ENCODE peak calls at places on chromosomes 11 and 22, in six cellular contexts. Q is right atrium auricular region; E is AG09319; N is activated CD8-positive, alpha-beta T cell treated with anti-CD3 and anti-CD28 coated beads for 36 hours; S is RWPE1; C is psoas muscle. I is an unnamed sample.

GRCh38 chr11:15101072-15101701 is 13.5 kb upstream of the INSC start:
- DNase-seq in E (peak), C (peak), Q (peak), N (peak), S (peak), I (no peak)

GRCh38 chr11:118435233-118435892 is 929 bp upstream of the KMT2A start:
- DNase-seq in N (peak), S (peak), Q (no peak), E (no peak), C (peak), I (peak)

GRCh38 chr11:128790200-128790599 is 76.9 kb downstream of the KCNJ1 start:
- DNase-seq in N (no peak), Q (peak), E (no peak), S (no peak), C (no peak), I (no peak)

GRCh38 chr11:72309074-72309598 is 65.2 kb upstream of the PHOX2A start:
- DNase-seq in N (no peak), C (no peak), S (no peak), Q (no peak), E (no peak), I (no peak)

GRCh38 chr22:44576311-44577260 is 78.6 kb upstream of the RTL6 start:
- DNase-seq in E (no peak), Q (no peak), S (no peak), N (no peak), C (no peak), I (peak)

GRCh38 chr11:65426839-65427690 is 4.5 kb downstream of the NEAT1 start:
- DNase-seq in E (no peak), S (no peak), Q (peak), C (peak), N (peak), I (no peak)

GRCh38 chr11:765025-765801 is 12.1 kb downstream of the GATD1 start:
- DNase-seq in E (no peak), N (peak), C (peak), S (no peak), Q (no peak), I (peak)

GRCh38 chr11:87878373-87878779 is 296.9 kb downstream of the RAB38 start:
- DNase-seq in C (no peak), N (peak), S (peak), E (peak), Q (no peak), I (no peak)

GRCh38 chr11:69542314-69543168 is 61.1 kb downstream of the LINC01488 start:
- DNase-seq in S (no peak), N (no peak), Q (no peak), E (no peak), C (no peak), I (no peak)

GRCh38 chr11:100619484-100619883 is 67.6 kb upstream of the ARHGAP42 start:
- DNase-seq in S (no peak), Q (no peak), N (no peak), E (no peak), C (no peak), I (no peak)

GRCh38 chr22:46173152-46173551 is 22.8 kb downstream of the PPARA start:
- DNase-seq in Q (no peak), E (no peak), C (no peak), N (no peak), S (no peak), I (no peak)

GRCh38 chr11:6443269-6444003 is 2.6 kb upstream of the HPX start:
- DNase-seq in C (peak), E (peak), N (peak), S (peak), Q (peak), I (no peak)

GRCh38 chr11:111624602-111625001 is 22.4 kb downstream of the SIK2 start:
- DNase-seq in C (no peak), S (no peak), Q (no peak), N (no peak), E (no peak), I (no peak)

GRCh38 chr22:43945632-43946390 is 9.4 kb upstream of the SAMM50 start:
- DNase-seq in E (no peak), S (no peak), Q (no peak), N (peak), C (peak), I (no peak)

GRCh38 chr22:20031732-20032406 is 11.0 kb downstream of the TANGO2 start:
- DNase-seq in E (no peak), N (peak), S (peak), C (no peak), Q (no peak), I (no peak)

GRCh38 chr11:440065-441042 is 1.5 kb downstream of the ANO9 start:
- DNase-seq in E (no peak), S (no peak), C (no peak), Q (no peak), N (peak), I (no peak)

GRCh38 chr11:2988996-2989395 is 3.1 kb downstream of the NAP1L4 start:
- DNase-seq in E (no peak), Q (no peak), S (no peak), C (no peak), N (no peak), I (no peak)

GRCh38 chr11:131504199-131504949 is 134.0 kb downstream of the NTM start:
- DNase-seq in E (no peak), Q (no peak), S (no peak), C (no peak), N (no peak), I (no peak)

GRCh38 chr11:12642040-12642439 is 32.2 kb upstream of the TEAD1 start:
- DNase-seq in E (no peak), S (no peak), N (no peak), Q (no peak), C (no peak), I (no peak)

GRCh38 chr11:10728779-10729472 is 22.1 kb upstream of the CTR9 start:
- DNase-seq in S (no peak), N (no peak), C (no peak), E (no peak), Q (no peak), I (no peak)

DNA sequence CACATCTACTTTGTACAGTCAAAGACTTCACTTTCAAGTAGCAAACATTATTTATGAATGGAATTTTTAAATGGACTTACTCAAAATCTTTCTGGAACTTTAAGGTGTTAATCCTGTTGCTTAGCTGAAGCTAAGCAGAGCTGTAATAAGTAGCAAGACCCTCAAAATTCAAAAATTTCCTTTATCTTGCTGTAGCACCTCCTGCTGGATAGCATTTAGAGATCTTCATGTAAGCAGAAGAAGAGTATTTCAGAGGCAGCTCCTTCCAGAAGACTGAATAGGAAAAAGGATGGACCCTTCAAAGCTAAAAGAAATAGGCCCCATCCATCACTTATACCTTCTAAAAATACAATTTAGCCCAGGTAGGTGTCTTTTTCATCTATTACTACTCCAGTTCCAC is 3.4 kb downstream of the PHF21A start:
- DNase-seq in C (no peak), N (no peak), Q (no peak), S (no peak), E (no peak), I (no peak)
- TF ChIP-seq CTCF in C (no peak), N (no peak), Q (peak), S (peak), E (peak), I (peak)

GRCh38 chr11:25938952-25939351 is 393.0 kb upstream of the ANO3 start:
- DNase-seq in S (no peak), Q (no peak), C (no peak), N (no peak), E (no peak), I (no peak)
- TF ChIP-seq CTCF in S (no peak), Q (no peak), C (no peak), N (no peak), E (no peak), I (no peak)

GRCh38 chr11:83088965-83089364 is 17.3 kb upstream of the RAB30 start:
- DNase-seq in N (no peak), C (no peak), E (no peak), Q (no peak), S (no peak), I (no peak)

GRCh38 chr11:83092488-83093384 is 21.0 kb upstream of the RAB30 start:
- DNase-seq in S (peak), C (peak), E (no peak), Q (no peak), N (no peak), I (no peak)

GRCh38 chr11:83087035-83087434 is 15.3 kb upstream of the RAB30 start:
- DNase-seq in Q (no peak), C (no peak), S (peak), N (no peak), E (no peak), I (no peak)
- TF ChIP-seq CTCF in Q (no peak), C (peak), S (peak), N (no peak), E (no peak), I (peak)

DNA sequence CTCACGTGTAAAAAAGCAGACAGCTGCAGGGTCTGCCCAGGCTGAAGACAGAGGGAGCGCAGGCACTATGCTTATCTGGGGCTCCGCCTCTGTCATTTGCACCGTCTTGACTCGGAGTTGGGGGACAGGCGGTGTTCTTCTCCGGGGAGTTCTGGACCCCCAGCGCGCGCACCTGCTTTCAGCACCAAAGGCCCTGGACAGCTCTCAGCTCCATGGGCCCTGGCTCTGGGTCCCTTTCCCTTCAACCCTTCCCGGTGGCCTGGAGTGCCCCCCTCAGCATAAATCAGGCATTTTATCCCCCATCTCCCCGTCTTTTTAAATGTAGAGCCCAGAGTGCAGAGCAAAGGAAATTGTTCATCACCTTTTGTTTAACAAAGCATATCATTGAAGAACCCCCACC is 1.5 kb downstream of the SEZ6L start:
- DNase-seq in N (peak), C (peak), E (no peak), S (peak), Q (no peak), I (no peak)
- TF ChIP-seq CTCF in N (no peak), C (no peak), E (no peak), S (no peak), Q (peak), I (peak)

GRCh38 chr11:92276773-92277172 is 52.2 kb downstream of the FAT3 start:
- DNase-seq in S (no peak), N (no peak), E (no peak), C (no peak), Q (no peak), I (no peak)

GRCh38 chr11:92268546-92268945 is 43.9 kb downstream of the FAT3 start:
- DNase-seq in Q (no peak), C (no peak), E (no peak), S (no peak), N (no peak), I (no peak)

GRCh38 chr11:92269841-92270240 is 45.2 kb downstream of the FAT3 start:
- DNase-seq in S (no peak), N (no peak), Q (no peak), E (no peak), C (no peak), I (no peak)

GRCh38 chr11:92269021-92269420 is 44.4 kb downstream of the FAT3 start:
- DNase-seq in Q (no peak), S (peak), E (no peak), C (no peak), N (no peak), I (no peak)

GRCh38 chr11:92272651-92273050 is 48.0 kb downstream of the FAT3 start:
- DNase-seq in C (peak), N (no peak), E (no peak), S (no peak), Q (no peak), I (no peak)
- TF ChIP-seq CTCF in C (no peak), N (no peak), E (no peak), S (no peak), Q (no peak), I (no peak)

GRCh38 chr22:30732426-30732825 is 37.8 kb downstream of the OSBP2 start:
- DNase-seq in N (no peak), S (no peak), C (no peak), Q (no peak), E (no peak), I (no peak)
- TF ChIP-seq CTCF in N (no peak), S (no peak), C (no peak), Q (no peak), E (no peak), I (no peak)

GRCh38 chr11:75031771-75032549 is 43.2 kb downstream of the NEU3 start:
- DNase-seq in S (peak), N (peak), Q (peak), C (peak), E (peak), I (peak)
- TF ChIP-seq CTCF in S (peak), N (peak), Q (peak), C (peak), E (peak), I (peak)

DNA sequence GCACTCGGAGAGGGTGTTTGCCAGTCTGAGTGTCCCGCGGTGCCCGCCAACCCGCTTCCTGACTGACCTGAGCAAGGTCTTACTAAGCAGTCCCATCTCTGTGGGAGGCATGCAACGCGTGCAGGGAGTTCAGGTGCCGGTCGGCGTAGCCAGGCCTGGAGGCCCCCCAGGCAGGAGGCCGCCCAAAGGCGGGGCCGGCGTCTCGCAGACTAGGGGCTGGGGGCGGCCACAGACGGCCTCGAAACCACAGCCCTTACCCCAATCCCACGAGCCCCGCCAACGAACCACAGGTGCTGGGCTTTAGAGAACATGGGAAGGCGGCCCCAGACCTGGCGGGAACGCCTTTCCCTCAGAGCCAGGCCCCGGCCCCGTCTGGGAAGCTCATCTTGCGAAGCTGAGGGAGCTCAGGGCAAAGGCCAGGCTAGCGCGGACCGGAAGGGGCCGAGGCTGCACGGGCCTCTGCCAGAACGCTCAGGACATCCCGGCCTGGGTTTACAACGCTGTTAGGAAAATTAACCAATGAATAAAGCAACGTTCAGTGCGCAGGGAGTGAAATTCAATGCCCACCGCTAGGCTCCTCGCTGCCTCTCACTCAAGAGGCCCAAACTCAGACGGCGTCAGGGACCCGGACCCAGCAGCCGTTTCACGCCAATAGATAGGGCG is 2.1 kb upstream of the MTFP1 start:
- DNase-seq in Q (no peak), N (peak), E (no peak), C (no peak), S (peak), I (peak)
- TF ChIP-seq CTCF in Q (no peak), N (no peak), E (no peak), C (peak), S (no peak), I (peak)

GRCh38 chr22:27115816-27116256 is 458.4 kb downstream of the MIAT start:
- DNase-seq in S (no peak), E (no peak), N (no peak), C (no peak), Q (no peak), I (no peak)

GRCh38 chr22:27115410-27115809 is 458.0 kb downstream of the MIAT start:
- DNase-seq in S (no peak), C (no peak), N (no peak), Q (no peak), E (no peak), I (no peak)

GRCh38 chr22:27114186-27114585 is 456.8 kb downstream of the MIAT start:
- DNase-seq in S (no peak), Q (no peak), E (no peak), C (no peak), N (no peak), I (no peak)

GRCh38 chr22:27113211-27114030 is 456.0 kb downstream of the MIAT start:
- DNase-seq in C (peak), N (peak), S (peak), E (peak), Q (peak), I (no peak)

GRCh38 chr22:27116295-27116694 is 458.9 kb downstream of the MIAT start:
- DNase-seq in C (no peak), Q (no peak), S (no peak), N (no peak), E (no peak), I (no peak)
- TF ChIP-seq CTCF in C (no peak), Q (no peak), S (no peak), N (no peak), E (no peak), I (no peak)

I was measured in type B pancreatic cell.